ENCODE peak calls at places on chromosomes 7 and 10, in four cellular contexts. O is stomach, W is vagina, N is putamen. C is an unnamed sample.

GRCh38 chr7:44124822-44125202 is 1.5 kb upstream of the POLD2 start:
- DNase-seq in N (no peak), O (no peak), W (no peak), C (no peak)

GRCh38 chr10:6721480-6721879 is 141.4 kb upstream of the PRKCQ start:
- DNase-seq in W (no peak), N (peak; percentile 68), O (no peak), C (no peak)

GRCh38 chr7:2478387-2478760 is 2.2 kb upstream of the GRIFIN start:
- DNase-seq in O (peak; percentile 91), N (no peak), W (no peak), C (peak; percentile 28)

GRCh38 chr7:28984631-28985030 is 26.5 kb upstream of the TRIL start:
- DNase-seq in O (peak; percentile 44), W (no peak), N (peak; percentile 42), C (peak; percentile 42)

GRCh38 chr10:68367121-68367520 is 34.4 kb upstream of the PBLD start:
- DNase-seq in O (no peak), N (no peak), W (no peak), C (no peak)

GRCh38 chr10:11080564-11080984 is 62.9 kb downstream of the CELF2 start:
- DNase-seq in W (no peak), O (no peak), N (no peak), C (no peak)

GRCh38 chr7:137626469-137627067 is 220.2 kb downstream of the DGKI start:
- DNase-seq in O (peak; percentile 38), W (no peak), N (peak; percentile 26), C (peak; percentile 79)

GRCh38 chr10:113002449-113002777 is 52.4 kb downstream of the TCF7L2 start:
- DNase-seq in N (no peak), O (no peak), W (no peak), C (peak; percentile 40)

GRCh38 chr10:57218382-57218781 is 857.3 kb upstream of the ZWINT start:
- DNase-seq in O (no peak), N (no peak), W (no peak), C (no peak)

GRCh38 chr7:75996476-75996875 is 2.1 kb upstream of the TMEM120A start:
- DNase-seq in W (no peak), N (no peak), O (no peak), C (no peak)